ENCODE peak calls at places on chromosomes 6 and 20, in ten cellular contexts. One of them, this sample, is unnamed.

GRCh38 chr6:139698526-139699182 is 324.2 kb upstream of the CITED2 start:
- DNase-seq in choroid plexus epithelial cell: peak
- DNase-seq in GM12865: no peak
- DNase-seq in PC-9: no peak
- DNase-seq in fibroblast of mammary gland: peak
- DNase-seq in fibroblast of lung: no peak
- DNase-seq in cardiac muscle cell: peak
- DNase-seq in pancreas: no peak
- DNase-seq in kidney epithelial cell: peak
- DNase-seq in ovary: peak
- DNase-seq in this sample: no peak

GRCh38 chr6:78810698-78811097 is 56.7 kb upstream of the IRAK1BP1 start:
- DNase-seq in kidney epithelial cell: no peak
- DNase-seq in PC-9: no peak
- DNase-seq in GM12865: no peak
- DNase-seq in fibroblast of mammary gland: peak
- DNase-seq in choroid plexus epithelial cell: peak
- DNase-seq in pancreas: no peak
- DNase-seq in ovary: no peak
- DNase-seq in cardiac muscle cell: peak
- DNase-seq in fibroblast of lung: peak
- DNase-seq in this sample: peak

GRCh38 chr20:41163821-41164220 is 26.5 kb downstream of the PLCG1 start:
- DNase-seq in ovary: no peak
- DNase-seq in cardiac muscle cell: no peak
- DNase-seq in fibroblast of lung: no peak
- DNase-seq in choroid plexus epithelial cell: no peak
- DNase-seq in kidney epithelial cell: no peak
- DNase-seq in GM12865: no peak
- DNase-seq in fibroblast of mammary gland: no peak
- DNase-seq in pancreas: no peak
- DNase-seq in PC-9: no peak
- DNase-seq in this sample: no peak

GRCh38 chr20:20174089-20174835 is 121.9 kb downstream of the CFAP61 start:
- DNase-seq in kidney epithelial cell: no peak
- DNase-seq in cardiac muscle cell: no peak
- DNase-seq in PC-9: no peak
- DNase-seq in fibroblast of mammary gland: no peak
- DNase-seq in pancreas: no peak
- DNase-seq in fibroblast of lung: no peak
- DNase-seq in choroid plexus epithelial cell: no peak
- DNase-seq in ovary: no peak
- DNase-seq in GM12865: no peak
- DNase-seq in this sample: no peak

GRCh38 chr6:148203970-148204369 is 138.7 kb upstream of the SASH1 start:
- DNase-seq in kidney epithelial cell: no peak
- DNase-seq in PC-9: no peak
- DNase-seq in cardiac muscle cell: peak
- DNase-seq in fibroblast of lung: peak
- DNase-seq in choroid plexus epithelial cell: peak
- DNase-seq in pancreas: no peak
- DNase-seq in fibroblast of mammary gland: peak
- DNase-seq in GM12865: peak
- DNase-seq in ovary: no peak
- DNase-seq in this sample: no peak

GRCh38 chr6:119171864-119172588 is 93.6 kb upstream of the FAM184A start:
- DNase-seq in pancreas: no peak
- DNase-seq in kidney epithelial cell: no peak
- DNase-seq in ovary: no peak
- DNase-seq in PC-9: no peak
- DNase-seq in choroid plexus epithelial cell: no peak
- DNase-seq in fibroblast of mammary gland: no peak
- DNase-seq in fibroblast of lung: no peak
- DNase-seq in GM12865: no peak
- DNase-seq in cardiac muscle cell: no peak
- DNase-seq in this sample: no peak

GRCh38 chr6:119207973-119208725 is 129.7 kb upstream of the FAM184A start:
- DNase-seq in PC-9: no peak
- DNase-seq in choroid plexus epithelial cell: peak
- DNase-seq in fibroblast of mammary gland: peak
- DNase-seq in kidney epithelial cell: no peak
- DNase-seq in ovary: no peak
- DNase-seq in cardiac muscle cell: peak
- DNase-seq in pancreas: no peak
- DNase-seq in GM12865: no peak
- DNase-seq in fibroblast of lung: peak
- DNase-seq in this sample: peak

GRCh38 chr6:40535784-40536380 is 51.3 kb downstream of the LRFN2 start:
- DNase-seq in pancreas: no peak
- DNase-seq in ovary: no peak
- DNase-seq in fibroblast of lung: no peak
- DNase-seq in cardiac muscle cell: no peak
- DNase-seq in choroid plexus epithelial cell: no peak
- DNase-seq in GM12865: no peak
- DNase-seq in kidney epithelial cell: no peak
- DNase-seq in PC-9: no peak
- DNase-seq in fibroblast of mammary gland: no peak
- DNase-seq in this sample: no peak

GRCh38 chr6:109738667-109739066 is 47.6 kb downstream of the FIG4 start:
- DNase-seq in PC-9: no peak
- DNase-seq in cardiac muscle cell: no peak
- DNase-seq in pancreas: no peak
- DNase-seq in choroid plexus epithelial cell: no peak
- DNase-seq in kidney epithelial cell: no peak
- DNase-seq in ovary: no peak
- DNase-seq in fibroblast of lung: no peak
- DNase-seq in GM12865: no peak
- DNase-seq in fibroblast of mammary gland: peak
- DNase-seq in this sample: no peak

GRCh38 chr20:54293526-54293925 is 85.6 kb downstream of the PFDN4 start:
- DNase-seq in choroid plexus epithelial cell: no peak
- DNase-seq in kidney epithelial cell: no peak
- DNase-seq in pancreas: peak
- DNase-seq in PC-9: no peak
- DNase-seq in GM12865: no peak
- DNase-seq in fibroblast of mammary gland: no peak
- DNase-seq in fibroblast of lung: peak
- DNase-seq in cardiac muscle cell: peak
- DNase-seq in ovary: no peak
- DNase-seq in this sample: peak

GRCh38 chr20:61744691-61745396 is 320.8 kb downstream of the TAF4 start:
- DNase-seq in fibroblast of lung: peak
- DNase-seq in GM12865: no peak
- DNase-seq in ovary: no peak
- DNase-seq in PC-9: no peak
- DNase-seq in cardiac muscle cell: peak
- DNase-seq in fibroblast of mammary gland: peak
- DNase-seq in choroid plexus epithelial cell: peak
- DNase-seq in kidney epithelial cell: peak
- DNase-seq in pancreas: no peak
- DNase-seq in this sample: peak

GRCh38 chr6:157891544-157892362 is 68.7 kb downstream of the SNX9 start:
- DNase-seq in GM12865: no peak
- DNase-seq in pancreas: no peak
- DNase-seq in ovary: no peak
- DNase-seq in fibroblast of lung: peak
- DNase-seq in kidney epithelial cell: no peak
- DNase-seq in fibroblast of mammary gland: no peak
- DNase-seq in PC-9: no peak
- DNase-seq in cardiac muscle cell: peak
- DNase-seq in choroid plexus epithelial cell: peak
- DNase-seq in this sample: no peak

GRCh38 chr6:11824986-11825385 is 46.4 kb upstream of the ADTRP start:
- DNase-seq in cardiac muscle cell: peak
- DNase-seq in fibroblast of mammary gland: peak
- DNase-seq in pancreas: no peak
- DNase-seq in kidney epithelial cell: peak
- DNase-seq in PC-9: no peak
- DNase-seq in fibroblast of lung: peak
- DNase-seq in GM12865: peak
- DNase-seq in choroid plexus epithelial cell: peak
- DNase-seq in ovary: no peak
- DNase-seq in this sample: peak

GRCh38 chr20:18840248-18840645 is 26.7 kb downstream of the SCP2D1 start:
- DNase-seq in pancreas: no peak
- DNase-seq in kidney epithelial cell: no peak
- DNase-seq in fibroblast of lung: no peak
- DNase-seq in choroid plexus epithelial cell: no peak
- DNase-seq in ovary: no peak
- DNase-seq in fibroblast of mammary gland: no peak
- DNase-seq in GM12865: no peak
- DNase-seq in PC-9: no peak
- DNase-seq in cardiac muscle cell: no peak
- DNase-seq in this sample: no peak

DNA sequence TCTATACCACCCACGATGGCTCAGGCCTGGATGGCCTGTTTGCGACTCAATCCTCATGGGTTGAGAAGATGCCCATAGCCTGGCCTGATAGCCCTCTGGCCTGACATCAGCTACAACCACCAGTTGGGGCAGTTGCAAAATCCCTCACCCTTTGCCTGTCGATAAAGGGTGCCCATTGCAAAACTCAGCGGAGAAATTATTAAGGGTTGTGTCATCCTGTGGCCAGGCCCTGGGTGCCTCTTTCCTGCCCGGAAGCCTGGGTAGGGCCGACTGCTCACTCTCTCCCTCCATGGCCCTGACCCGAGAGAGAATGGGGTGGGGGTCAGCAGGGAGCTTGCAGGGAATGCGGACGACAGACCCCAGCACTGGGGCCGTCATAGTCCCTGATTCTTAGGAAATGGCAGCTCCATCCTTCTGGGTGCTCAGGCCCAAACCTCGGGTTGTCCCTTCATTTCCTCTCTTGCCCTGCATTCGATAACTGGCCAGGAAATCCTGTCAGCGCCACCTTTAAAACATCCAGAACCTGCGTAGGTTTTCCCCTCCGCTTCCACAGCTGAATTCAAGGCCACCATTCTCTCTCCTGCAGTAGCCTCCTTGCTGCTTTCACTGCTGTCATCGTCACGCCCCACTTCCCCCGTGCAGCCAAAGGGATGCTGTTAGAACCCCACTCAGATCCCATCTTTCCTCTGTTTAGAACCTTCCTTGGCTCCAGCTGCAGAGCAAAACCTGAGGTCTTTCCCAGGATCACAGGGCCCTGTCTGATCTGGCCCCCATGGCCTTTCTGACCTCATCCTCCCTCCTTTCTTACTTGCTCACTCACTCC is 31.1 kb downstream of the CEBPB start:
- DNase-seq in choroid plexus epithelial cell: peak
- DNase-seq in fibroblast of mammary gland: peak
- DNase-seq in fibroblast of lung: peak
- DNase-seq in cardiac muscle cell: peak
- DNase-seq in PC-9: peak
- DNase-seq in GM12865: no peak
- DNase-seq in kidney epithelial cell: no peak
- DNase-seq in ovary: no peak
- DNase-seq in pancreas: peak
- DNase-seq in this sample: peak
- TF ChIP-seq CTCF in choroid plexus epithelial cell: no peak
- TF ChIP-seq CTCF in fibroblast of mammary gland: no peak
- TF ChIP-seq CTCF in fibroblast of lung: no peak
- TF ChIP-seq CTCF in cardiac muscle cell: peak
- TF ChIP-seq CTCF in PC-9: no peak
- TF ChIP-seq CTCF in GM12865: no peak
- TF ChIP-seq CTCF in kidney epithelial cell: no peak
- TF ChIP-seq CTCF in ovary: no peak
- TF ChIP-seq CTCF in pancreas: no peak
- TF ChIP-seq CTCF in this sample: no peak

GRCh38 chr20:56924976-56925695 is 296.0 kb downstream of the TFAP2C start:
- DNase-seq in choroid plexus epithelial cell: no peak
- DNase-seq in pancreas: no peak
- DNase-seq in PC-9: no peak
- DNase-seq in kidney epithelial cell: no peak
- DNase-seq in fibroblast of lung: no peak
- DNase-seq in ovary: no peak
- DNase-seq in fibroblast of mammary gland: no peak
- DNase-seq in cardiac muscle cell: no peak
- DNase-seq in GM12865: no peak
- DNase-seq in this sample: no peak
- H3K4me3 ChIP-seq in choroid plexus epithelial cell: peak
- H3K4me3 ChIP-seq in pancreas: no peak
- H3K4me3 ChIP-seq in PC-9: no peak
- H3K4me3 ChIP-seq in kidney epithelial cell: no peak
- H3K4me3 ChIP-seq in fibroblast of lung: no peak
- H3K4me3 ChIP-seq in ovary: no peak
- H3K4me3 ChIP-seq in fibroblast of mammary gland: no peak
- H3K4me3 ChIP-seq in cardiac muscle cell: peak
- H3K4me3 ChIP-seq in GM12865: no peak
- H3K4me3 ChIP-seq in this sample: no peak

DNA sequence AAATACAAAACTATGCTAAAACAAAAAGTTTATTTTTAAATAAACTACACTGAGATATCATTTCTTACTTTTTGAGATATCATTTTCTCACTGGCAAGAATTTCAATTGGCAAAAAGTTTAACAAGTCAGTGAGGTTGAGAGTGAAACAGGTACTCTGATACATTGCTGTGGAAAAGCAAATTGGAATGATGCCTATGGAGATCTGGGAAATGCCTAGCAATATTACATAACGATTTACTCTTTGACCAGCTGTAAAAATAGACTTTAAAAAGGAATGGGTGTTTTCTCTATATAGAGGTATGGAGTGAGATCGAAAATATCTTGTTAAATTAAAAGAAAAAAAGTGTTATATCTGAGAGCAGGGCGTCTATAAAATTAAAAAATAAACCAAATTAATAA is 16.9 kb downstream of the CGAS start:
- DNase-seq in GM12865: no peak
- DNase-seq in cardiac muscle cell: no peak
- DNase-seq in pancreas: no peak
- DNase-seq in ovary: no peak
- DNase-seq in PC-9: no peak
- DNase-seq in choroid plexus epithelial cell: no peak
- DNase-seq in kidney epithelial cell: no peak
- DNase-seq in fibroblast of mammary gland: no peak
- DNase-seq in fibroblast of lung: no peak
- DNase-seq in this sample: no peak
- TF ChIP-seq CTCF in GM12865: no peak
- TF ChIP-seq CTCF in cardiac muscle cell: no peak
- TF ChIP-seq CTCF in pancreas: no peak
- TF ChIP-seq CTCF in ovary: no peak
- TF ChIP-seq CTCF in PC-9: no peak
- TF ChIP-seq CTCF in choroid plexus epithelial cell: no peak
- TF ChIP-seq CTCF in kidney epithelial cell: no peak
- TF ChIP-seq CTCF in fibroblast of mammary gland: no peak
- TF ChIP-seq CTCF in fibroblast of lung: no peak
- TF ChIP-seq CTCF in this sample: no peak

DNA sequence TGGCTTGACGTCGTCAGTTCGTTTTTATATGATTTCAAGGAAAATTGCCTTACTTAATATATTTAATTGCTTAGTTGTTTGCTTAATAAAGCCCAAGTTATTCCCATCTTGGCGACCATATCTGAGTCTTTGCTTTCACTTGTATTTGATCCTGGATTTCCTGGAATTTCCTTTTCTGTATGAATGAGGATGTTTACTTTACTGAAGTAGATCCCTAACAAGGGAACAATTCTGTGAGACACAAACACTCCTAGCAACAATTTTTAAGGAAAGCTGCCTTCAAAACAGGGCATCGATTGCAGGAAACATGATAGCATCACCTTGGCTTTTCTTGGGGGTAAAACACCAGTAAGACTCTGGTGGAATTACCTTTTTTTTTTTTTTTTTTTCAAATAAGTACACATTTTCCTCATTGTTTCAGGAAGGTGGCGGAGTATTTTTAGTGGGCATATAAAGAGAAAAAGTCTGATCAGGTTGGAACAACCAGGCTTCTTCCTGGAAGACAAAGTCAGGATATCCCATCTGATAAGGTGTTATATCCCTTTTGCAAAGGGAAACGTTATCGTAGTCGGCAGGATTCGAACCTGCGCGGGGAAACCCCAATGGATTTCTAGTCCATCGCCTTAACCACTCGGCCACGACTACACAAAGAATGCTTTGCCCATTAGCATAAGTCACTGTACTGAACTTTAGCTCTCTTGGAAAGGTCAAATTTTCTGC is 68.5 kb upstream of the ZNF184 start:
- DNase-seq in kidney epithelial cell: no peak
- DNase-seq in cardiac muscle cell: no peak
- DNase-seq in fibroblast of mammary gland: peak
- DNase-seq in pancreas: no peak
- DNase-seq in choroid plexus epithelial cell: peak
- DNase-seq in fibroblast of lung: peak
- DNase-seq in GM12865: peak
- DNase-seq in ovary: no peak
- DNase-seq in PC-9: no peak
- DNase-seq in this sample: no peak
- H3K4me3 ChIP-seq in kidney epithelial cell: no peak
- H3K4me3 ChIP-seq in cardiac muscle cell: no peak
- H3K4me3 ChIP-seq in fibroblast of mammary gland: no peak
- H3K4me3 ChIP-seq in pancreas: no peak
- H3K4me3 ChIP-seq in choroid plexus epithelial cell: no peak
- H3K4me3 ChIP-seq in fibroblast of lung: no peak
- H3K4me3 ChIP-seq in GM12865: no peak
- H3K4me3 ChIP-seq in ovary: no peak
- H3K4me3 ChIP-seq in PC-9: peak
- H3K4me3 ChIP-seq in this sample: no peak

This sample was measured in fibroblast of the aortic adventitia.